ENCODE peak calls at places on chromosomes 3 and 15, in five cellular contexts. H, S, V, Q and L are unnamed samples.

GRCh38 chr15:58506064-58506490 is 74.3 kb downstream of the LIPC start:
- DNase-seq in V (no peak), S (no peak), H (no peak), Q (no peak), L (no peak)

GRCh38 chr3:11236588-11237461 is 35.4 kb upstream of the ATG7 start:
- DNase-seq in V (peak; percentile 80), S (peak; percentile 38), H (peak; percentile 68), Q (peak; percentile 39), L (no peak)

GRCh38 chr3:172082269-172082668 is 42.9 kb downstream of the FNDC3B start:
- DNase-seq in H (no peak), S (peak; percentile 87), Q (peak; percentile 49), V (peak; percentile 100), L (peak; percentile 97)

GRCh38 chr3:77081240-77081661 is 41.4 kb downstream of the ROBO2 start:
- DNase-seq in S (peak; percentile 36), Q (no peak), H (no peak), V (no peak), L (peak; percentile 81)

GRCh38 chr15:73010154-73011152 is 41.8 kb upstream of the NEO1 start:
- DNase-seq in Q (no peak), H (no peak), S (no peak), V (no peak), L (no peak)

GRCh38 chr3:129543999-129544398 is 1.0 kb downstream of the H1-8 start:
- DNase-seq in H (no peak), Q (no peak), S (no peak), V (no peak), L (no peak)

GRCh38 chr3:47024932-47025331 is 45.5 kb downstream of the NBEAL2 start:
- DNase-seq in Q (no peak), V (peak; percentile 27), S (no peak), H (no peak), L (no peak)

GRCh38 chr3:46907960-46908293 is 30.4 kb downstream of the PTH1R start:
- DNase-seq in H (no peak), V (no peak), S (no peak), Q (no peak), L (no peak)

GRCh38 chr3:123026551-123027291 is 842 bp downstream of the SEMA5B start:
- DNase-seq in Q (no peak), H (peak; percentile 20), S (no peak), V (no peak), L (peak; percentile 39)

GRCh38 chr3:97658670-97659285 is 105.8 kb upstream of the ARL6 start:
- DNase-seq in S (no peak), Q (peak; percentile 21), H (no peak), V (peak; percentile 7), L (no peak)

GRCh38 chr3:57575966-57576610 is 20.0 kb downstream of the PDE12 start:
- DNase-seq in V (no peak), S (no peak), Q (no peak), H (no peak), L (no peak)

GRCh38 chr15:58447244-58448010 is 15.6 kb downstream of the LIPC start:
- DNase-seq in H (no peak), Q (no peak), S (no peak), V (peak; percentile 92), L (peak; percentile 65)

GRCh38 chr3:66863205-66864135 is 134.6 kb upstream of the KBTBD8 start:
- DNase-seq in Q (no peak), S (no peak), V (no peak), H (no peak), L (no peak)

GRCh38 chr15:47384316-47384715 is 333.0 kb upstream of the SEMA6D start:
- DNase-seq in Q (no peak), H (no peak), V (peak; percentile 81), S (peak; percentile 77), L (peak; percentile 96)

GRCh38 chr15:65743637-65744252 is 48.3 kb downstream of the DENND4A start:
- DNase-seq in Q (no peak), S (no peak), H (no peak), V (no peak), L (no peak)

GRCh38 chr15:94677202-94677790 is 445.9 kb downstream of the MCTP2 start:
- DNase-seq in V (no peak), Q (no peak), H (no peak), S (no peak), L (no peak)

GRCh38 chr15:74320358-74321247 is 46.8 kb downstream of the CYP11A1 start:
- DNase-seq in H (no peak), Q (peak; percentile 43), S (no peak), V (peak; percentile 44), L (no peak)

GRCh38 chr15:90595760-90596155 is 66.0 kb downstream of the CRTC3 start:
- DNase-seq in Q (no peak), S (no peak), H (no peak), V (no peak), L (no peak)

GRCh38 chr15:57772223-57772957 is 65.9 kb downstream of the POLR2M start:
- DNase-seq in H (no peak), Q (no peak), S (no peak), V (peak; percentile 40), L (peak; percentile 67)

GRCh38 chr3:46966811-46967210 is 9.7 kb downstream of the CCDC12 start:
- DNase-seq in V (no peak), Q (no peak), S (no peak), H (no peak), L (no peak)

GRCh38 chr15:70375006-70375409 is 277.3 kb upstream of the TLE3 start:
- DNase-seq in S (no peak), Q (no peak), H (no peak), V (peak; percentile 22), L (peak; percentile 19)

GRCh38 chr15:41022487-41023090 is 69.3 kb downstream of the CHAC1 start:
- DNase-seq in Q (peak; percentile 28), S (peak; percentile 51), V (peak; percentile 71), H (peak; percentile 14), L (peak; percentile 59)

GRCh38 chr3:18080198-18080689 is 337.8 kb upstream of the TBC1D5 start:
- DNase-seq in Q (no peak), S (no peak), H (no peak), V (peak; percentile 34), L (peak; percentile 17)

GRCh38 chr3:115927210-115927609 is 303.9 kb downstream of the GAP43 start:
- DNase-seq in S (no peak), Q (no peak), V (no peak), H (no peak), L (no peak)

GRCh38 chr15:58520936-58521292 is 89.1 kb downstream of the LIPC start:
- DNase-seq in V (no peak), Q (no peak), H (no peak), S (no peak), L (no peak)

GRCh38 chr15:100311099-100311751 is 30.6 kb downstream of the ADAMTS17 start:
- DNase-seq in Q (no peak), V (no peak), H (no peak), S (no peak), L (no peak)

GRCh38 chr15:27091270-27091940 is 120.4 kb downstream of the GABRG3 start:
- DNase-seq in V (peak; percentile 11), Q (no peak), S (no peak), H (no peak), L (no peak)

GRCh38 chr3:146817705-146818104 is 212.6 kb upstream of the PLSCR5 start:
- DNase-seq in H (no peak), Q (no peak), S (no peak), V (peak; percentile 70), L (peak; percentile 37)

GRCh38 chr15:39016706-39017105 is 452.1 kb upstream of the RASGRP1 start:
- DNase-seq in V (peak; percentile 59), Q (no peak), S (no peak), H (no peak), L (no peak)

GRCh38 chr3:49641921-49642707 is 32.0 kb upstream of the APEH start:
- DNase-seq in V (no peak), Q (no peak), H (no peak), S (no peak), L (no peak)

GRCh38 chr3:107641572-107642307 is 119.0 kb downstream of the BBX start:
- DNase-seq in Q (no peak), H (no peak), S (no peak), V (peak; percentile 69), L (peak; percentile 80)

GRCh38 chr15:52912172-52912571 is 122.0 kb upstream of the ONECUT1 start:
- DNase-seq in S (no peak), V (no peak), Q (no peak), H (no peak), L (no peak)

GRCh38 chr3:77967621-77968020 is 927.7 kb downstream of the ROBO2 start:
- DNase-seq in Q (no peak), V (no peak), S (no peak), H (no peak), L (no peak)

GRCh38 chr3:129702934-129703712 is 96.6 kb upstream of the PLXND1 start:
- DNase-seq in H (no peak), Q (no peak), S (no peak), V (no peak), L (no peak)

GRCh38 chr3:5188419-5189405 is 1.2 kb downstream of the EDEM1 start:
- DNase-seq in Q (peak; percentile 68), H (no peak), S (no peak), V (peak; percentile 32), L (peak; percentile 45)

GRCh38 chr15:101615414-101615985 is 36.7 kb downstream of the TM2D3 start:
- DNase-seq in V (peak; percentile 68), Q (no peak), H (no peak), S (no peak), L (peak; percentile 67)

GRCh38 chr3:183466575-183466974 is 38.2 kb upstream of the MCF2L2 start:
- DNase-seq in S (no peak), V (no peak), Q (no peak), H (no peak), L (no peak)

GRCh38 chr15:57227899-57228298 is 148.4 kb upstream of the CGNL1 start:
- DNase-seq in Q (no peak), S (no peak), H (no peak), V (peak; percentile 83), L (peak; percentile 77)

GRCh38 chr15:59632714-59633113 is 21.1 kb downstream of the GCNT3 start:
- DNase-seq in H (no peak), V (no peak), S (no peak), Q (peak; percentile 19), L (no peak)
- TF ChIP-seq CTCF in H (peak; percentile 52), V (peak; percentile 43), S (peak; percentile 50), Q (peak; percentile 57), L (peak; percentile 45)

GRCh38 chr3:142211034-142211433 is 14.4 kb downstream of the GK5 start:
- DNase-seq in Q (no peak), H (no peak), S (no peak), V (no peak), L (no peak)
- TF ChIP-seq CTCF in Q (peak; percentile 55), H (peak; percentile 50), S (peak; percentile 26), V (peak; percentile 16), L (no peak)

GRCh38 chr15:79296583-79296982 is 14.1 kb downstream of the ANKRD34C start:
- DNase-seq in S (no peak), V (no peak), Q (no peak), H (no peak), L (no peak)
- TF ChIP-seq CTCF in S (peak; percentile 13), V (no peak), Q (peak; percentile 18), H (peak; percentile 21), L (no peak)

GRCh38 chr3:908839-909238 is 184.0 kb upstream of the CNTN6 start:
- DNase-seq in S (no peak), Q (no peak), V (no peak), H (no peak), L (no peak)
- TF ChIP-seq CTCF in S (no peak), Q (no peak), V (no peak), H (peak; percentile 68), L (no peak)

GRCh38 chr15:84108725-84109124 is 126.8 kb upstream of the GOLGA6L4 start:
- DNase-seq in S (no peak), Q (no peak), V (peak; percentile 3), H (no peak), L (peak; percentile 18)
- TF ChIP-seq CTCF in S (peak; percentile 12), Q (no peak), V (no peak), H (no peak), L (no peak)

GRCh38 chr3:41716391-41716910 is 245.5 kb downstream of the ULK4 start:
- DNase-seq in S (peak; percentile 3), H (no peak), V (peak; percentile 37), Q (no peak), L (no peak)
- TF ChIP-seq CTCF in S (peak; percentile 70), H (peak; percentile 33), V (peak; percentile 72), Q (peak; percentile 27), L (peak; percentile 38)